ENCODE peak calls at places on chromosomes 6 and 20, in seven cellular contexts. Q is activated naive CD4-positive, alpha-beta T cell treated with Interleukin-2 at 50 U/mL for 16 hours; G is stimulated activated naive B cell treated with anti-CD40 and anti-IgM and Interleukin-4, amounts not matched to agents 10 μg/mL and 1 μg/mL and 100 μg/mL, for 72 hours; D is effector CD4-positive, alpha-beta T cell; P is activated CD4-positive, alpha-beta T cell treated with anti-CD3 and anti-CD28 coated beads, Interleukin-2, amount 10 ng/mL, durations not matched to agents 7 days and 5 days; V is GM13976; K is kidney tubule cell. I is an unnamed sample.

GRCh38 chr6:158697798-158698197 is 47.9 kb downstream of the SYTL3 start:
- DNase-seq in D (no peak), Q (no peak), G (no peak), V (no peak), P (no peak), K (no peak), I (no peak)

GRCh38 chr6:128724738-128725137 is 158.2 kb upstream of the LAMA2 start:
- DNase-seq in G (no peak), V (no peak), P (no peak), Q (no peak), K (peak; percentile 7), D (no peak), I (no peak)

GRCh38 chr20:20017852-20018245 is 687 bp downstream of the NAA20 start:
- DNase-seq in P (peak; percentile 29), G (no peak), V (no peak), D (peak; percentile 20), K (peak; percentile 28), Q (peak; percentile 16), I (no peak)

GRCh38 chr6:48564036-48564820 is 453.2 kb upstream of the PTCHD4 start:
- DNase-seq in Q (no peak), D (no peak), K (peak; percentile 11), P (no peak), G (no peak), V (no peak), I (no peak)

GRCh38 chr6:37713529-37714119 is 15.9 kb upstream of the MDGA1 start:
- DNase-seq in V (no peak), P (no peak), G (no peak), K (peak; percentile 33), D (no peak), Q (no peak), I (no peak)

GRCh38 chr6:43630980-43631619 is 2.0 kb upstream of the GTPBP2 start:
- DNase-seq in P (no peak), K (no peak), G (no peak), D (no peak), V (no peak), Q (no peak), I (no peak)

GRCh38 chr6:160931378-160932343 is 59.9 kb upstream of the MAP3K4 start:
- DNase-seq in V (no peak), D (no peak), K (peak; percentile 10), Q (no peak), P (no peak), G (no peak), I (no peak)

GRCh38 chr20:32470025-32470861 is 112.1 kb downstream of the ASXL1 start:
- DNase-seq in G (no peak), Q (peak; percentile 8), P (peak; percentile 33), K (peak; percentile 26), V (no peak), D (no peak), I (no peak)

GRCh38 chr6:41970436-41970846 is 28.8 kb upstream of the CCND3 start:
- DNase-seq in G (no peak), V (no peak), D (no peak), P (no peak), Q (peak; percentile 66), K (peak; percentile 16), I (no peak)

GRCh38 chr6:4852938-4853337 is 76.7 kb downstream of the CDYL start:
- DNase-seq in D (no peak), P (no peak), Q (no peak), V (no peak), K (no peak), G (no peak), I (no peak)

GRCh38 chr6:6749791-6750434 is 161.4 kb downstream of the LY86 start:
- DNase-seq in V (no peak), D (no peak), K (peak; percentile 70), P (peak; percentile 61), G (no peak), Q (peak; percentile 26), I (no peak)

GRCh38 chr6:118959903-118960302 is 24.9 kb upstream of the MCM9 start:
- DNase-seq in Q (no peak), P (no peak), D (no peak), K (no peak), G (no peak), V (no peak), I (no peak)

GRCh38 chr20:59144179-59144830 is 19.3 kb upstream of the ZNF831 start:
- DNase-seq in D (no peak), K (no peak), P (no peak), G (no peak), V (no peak), Q (peak; percentile 54), I (no peak)

GRCh38 chr6:116327803-116328527 is 42.8 kb upstream of the DSE start:
- DNase-seq in P (no peak), Q (no peak), D (no peak), G (no peak), V (no peak), K (no peak), I (no peak)